ENCODE peak calls at places on chromosome 4, in seven cellular contexts. Y, K, A, N, C, H and R are unnamed samples.
A peak's percentile ranks its signal among the peaks of the same experiment; 100 is the strongest.

GRCh38 chr4:183727482-183727881 is 68.4 kb downstream of the TRAPPC11 start:
- DNase-seq in N (no peak), Y (no peak), C (no peak), K (no peak), A (no peak), H (no peak), R (no peak)

GRCh38 chr4:153142700-153143438 is 61.4 kb upstream of the TRIM2 start:
- DNase-seq in Y (peak; percentile 62), A (no peak), C (peak; percentile 90), N (peak; percentile 72), K (peak; percentile 60), H (peak; percentile 65), R (peak; percentile 42)

GRCh38 chr4:145530189-145530588 is 48.5 kb downstream of the SMAD1 start:
- DNase-seq in K (no peak), C (no peak), H (no peak), Y (no peak), A (no peak), N (no peak), R (peak; percentile 5)

GRCh38 chr4:127586922-127587571 is 45.7 kb upstream of the INTU start:
- DNase-seq in C (peak; percentile 59), Y (peak; percentile 37), A (no peak), N (no peak), H (peak; percentile 51), K (peak; percentile 36), R (peak; percentile 4)

GRCh38 chr4:73763877-73764276 is 23.5 kb downstream of the CXCL8 start:
- DNase-seq in A (no peak), C (no peak), Y (no peak), K (no peak), H (no peak), N (no peak), R (no peak)

GRCh38 chr4:1019726-1020470 is 8.5 kb downstream of the FGFRL1 start:
- DNase-seq in N (no peak), H (no peak), Y (no peak), A (no peak), K (no peak), C (peak; percentile 52), R (no peak)

GRCh38 chr4:47274931-47275330 is 188.6 kb downstream of the COMMD8 start:
- DNase-seq in K (no peak), C (peak; percentile 61), A (no peak), H (peak; percentile 13), Y (no peak), N (no peak), R (no peak)

GRCh38 chr4:177010421-177010820 is 217.7 kb upstream of the VEGFC start:
- DNase-seq in H (no peak), A (no peak), C (no peak), K (no peak), Y (peak; percentile 28), N (no peak), R (no peak)

GRCh38 chr4:47840291-47840690 is 2.4 kb upstream of the CORIN start:
- DNase-seq in C (no peak), Y (no peak), H (no peak), N (no peak), A (no peak), K (no peak), R (no peak)

GRCh38 chr4:74055498-74055897 is 17.0 kb upstream of the CXCL3 start:
- DNase-seq in N (no peak), H (no peak), C (no peak), Y (no peak), A (no peak), K (no peak), R (no peak)

GRCh38 chr4:17561195-17561909 is 15.6 kb upstream of the LAP3 start:
- DNase-seq in A (no peak), Y (peak; percentile 58), K (no peak), C (no peak), H (no peak), N (no peak), R (no peak)

GRCh38 chr4:1523907-1524636 is 117.8 kb upstream of the NKX1-1 start:
- DNase-seq in H (no peak), A (peak; percentile 67), C (no peak), Y (no peak), K (no peak), N (peak; percentile 10), R (no peak)

GRCh38 chr4:98468744-98469143 is 189.7 kb downstream of the TSPAN5 start:
- DNase-seq in C (peak; percentile 78), K (no peak), N (no peak), H (no peak), Y (peak; percentile 50), A (no peak), R (no peak)

GRCh38 chr4:77151246-77151645 is 5.8 kb upstream of the CCNG2 start:
- DNase-seq in H (no peak), K (no peak), N (no peak), A (no peak), Y (no peak), C (no peak), R (no peak)

GRCh38 chr4:15695240-15695699 is 7.6 kb upstream of the BST1 start:
- DNase-seq in Y (peak; percentile 38), A (no peak), H (peak; percentile 99), K (no peak), N (no peak), C (peak; percentile 98), R (no peak)

GRCh38 chr4:87971866-87972265 is 3.6 kb upstream of the SPP1 start:
- DNase-seq in Y (no peak), N (no peak), H (no peak), C (no peak), A (no peak), K (no peak), R (no peak)

GRCh38 chr4:38488891-38489861 is 174.8 kb upstream of the KLF3 start:
- DNase-seq in C (peak; percentile 54), A (no peak), Y (no peak), H (no peak), N (peak; percentile 13), K (no peak), R (no peak)

GRCh38 chr4:122747883-122748282 is 15.4 kb downstream of the BBS12 start:
- DNase-seq in N (no peak), H (no peak), Y (peak; percentile 78), C (no peak), K (no peak), A (no peak), R (no peak)

GRCh38 chr4:157014621-157015591 is 43.3 kb upstream of the PDGFC start:
- DNase-seq in C (peak; percentile 81), N (no peak), A (no peak), K (no peak), H (peak; percentile 77), Y (peak; percentile 75), R (peak; percentile 3)

GRCh38 chr4:110626532-110627153 is 3.8 kb upstream of the PITX2 start:
- DNase-seq in A (no peak), N (no peak), C (no peak), K (peak; percentile 8), Y (no peak), H (no peak), R (no peak)

GRCh38 chr4:52259978-52260377 is 208.9 kb downstream of the SPATA18 start:
- DNase-seq in K (no peak), Y (no peak), C (no peak), N (no peak), A (no peak), H (no peak), R (no peak)

GRCh38 chr4:87353592-87353991 is 30.9 kb upstream of the HSD17B13 start:
- DNase-seq in A (no peak), H (no peak), C (peak; percentile 61), K (peak; percentile 41), Y (peak; percentile 65), N (peak; percentile 51), R (peak; percentile 53)

GRCh38 chr4:53804719-53805118 is 213.4 kb upstream of the LNX1 start:
- DNase-seq in Y (no peak), N (no peak), A (peak; percentile 39), H (peak; percentile 30), C (no peak), K (peak; percentile 43), R (peak; percentile 56)

GRCh38 chr4:3115637-3116300 is 41.3 kb downstream of the HTT start:
- DNase-seq in K (no peak), A (no peak), N (no peak), Y (no peak), H (no peak), C (no peak), R (no peak)

GRCh38 chr4:38924266-38924827 is 56.7 kb downstream of the FAM114A1 start:
- DNase-seq in H (no peak), Y (no peak), A (no peak), C (peak; percentile 42), N (no peak), K (no peak), R (no peak)

GRCh38 chr4:24801136-24801855 is 5.9 kb downstream of the SOD3 start:
- DNase-seq in K (no peak), C (no peak), H (no peak), A (no peak), Y (no peak), N (no peak), R (no peak)

GRCh38 chr4:96162631-96163030 is 322.7 kb downstream of the PDHA2 start:
- DNase-seq in A (no peak), H (no peak), Y (no peak), N (no peak), K (no peak), C (no peak), R (no peak)

GRCh38 chr4:7687006-7687405 is 252.3 kb upstream of the PSAPL1 start:
- DNase-seq in Y (no peak), N (no peak), C (no peak), A (peak; percentile 45), H (no peak), K (no peak), R (no peak)

GRCh38 chr4:844752-845232 is 18.9 kb upstream of the CPLX1 start:
- DNase-seq in H (no peak), K (no peak), N (peak; percentile 2), Y (no peak), C (no peak), A (peak; percentile 42), R (no peak)

GRCh38 chr4:23878912-23879732 is 10.7 kb downstream of the PPARGC1A start:
- DNase-seq in N (no peak), A (no peak), K (no peak), C (peak; percentile 89), Y (no peak), H (peak; percentile 55), R (no peak)